ENCODE peak calls at places on chromosome 2, in four cellular contexts. U, G, F and Y are unnamed samples. For H3K4me1, the result is how much of the 10 kb centered on the place peaks cover.

GRCh38 chr2:191701696-191702095 is 23.8 kb downstream of the NABP1 start:
- DNase-seq in U (no peak), G (no peak), F (no peak), Y (no peak)

GRCh38 chr2:242065456-242065855 is 195.9 kb downstream of the RTP5 start:
- DNase-seq in G (no peak), U (no peak), F (no peak), Y (no peak)

GRCh38 chr2:99153921-99154604 is 679 bp downstream of the TSGA10 start:
- DNase-seq in F (peak), U (peak), G (no peak), Y (peak)

GRCh38 chr2:70984576-70985282 is 6.3 kb downstream of the ANKRD53 start:
- DNase-seq in F (peak), G (peak), U (peak), Y (no peak)

GRCh38 chr2:70907130-70907756 is 28.5 kb upstream of the ATP6V1B1 start:
- DNase-seq in F (peak), U (no peak), G (peak), Y (peak)

GRCh38 chr2:128315829-128316776 is 2.6 kb downstream of the HS6ST1 start:
- DNase-seq in U (no peak), F (peak), G (peak), Y (peak)

GRCh38 chr2:209876211-209876610 is 104.6 kb downstream of the UNC80 start:
- DNase-seq in G (no peak), U (peak), F (no peak), Y (no peak)

GRCh38 chr2:142131016-142131714 is at the start of gene LRP1B:
- DNase-seq in F (peak), G (peak), U (peak), Y (peak)

GRCh38 chr2:235591921-235592320 is 98.1 kb downstream of the AGAP1 start:
- DNase-seq in G (no peak), U (peak), F (no peak), Y (no peak)

GRCh38 chr2:234930397-234930796 is 21.4 kb upstream of the SH3BP4 start:
- DNase-seq in F (no peak), U (no peak), G (no peak), Y (no peak)

GRCh38 chr2:24855703-24856102 is 62.5 kb downstream of the CENPO start:
- DNase-seq in F (no peak), U (no peak), G (peak), Y (peak)

GRCh38 chr2:16371751-16372150 is 293.9 kb downstream of the CYRIA start:
- DNase-seq in G (no peak), U (no peak), F (no peak), Y (no peak)

GRCh38 chr2:144230452-144231085 is 289.4 kb downstream of the ZEB2 start:
- DNase-seq in G (peak), F (no peak), U (peak), Y (peak)

GRCh38 chr2:180413331-180413730 is 406.2 kb upstream of the CWC22 start:
- DNase-seq in G (no peak), U (no peak), F (no peak), Y (no peak)

GRCh38 chr2:188395903-188396699 is 104.4 kb downstream of the GULP1 start:
- DNase-seq in U (no peak), F (peak), G (no peak), Y (no peak)

GRCh38 chr2:5617796-5618195 is 74.4 kb upstream of the SOX11 start:
- DNase-seq in U (no peak), F (no peak), G (no peak), Y (no peak)

GRCh38 chr2:5479265-5479928 is 212.8 kb upstream of the SOX11 start:
- DNase-seq in U (no peak), G (no peak), F (peak), Y (no peak)

GRCh38 chr2:213561759-213562158 is 277.5 kb downstream of the SPAG16 start:
- DNase-seq in G (no peak), U (no peak), F (no peak), Y (no peak)

GRCh38 chr2:64859208-64860161 is 129.7 kb upstream of the SLC1A4 start:
- DNase-seq in F (peak), G (peak), U (peak), Y (peak)

GRCh38 chr2:23617167-23617787 is 232.3 kb downstream of the KLHL29 start:
- DNase-seq in U (no peak), G (no peak), F (no peak), Y (peak)
- H3K4me1 ChIP-seq in U (under half), G (under half), F (under half), Y (under half)

DNA sequence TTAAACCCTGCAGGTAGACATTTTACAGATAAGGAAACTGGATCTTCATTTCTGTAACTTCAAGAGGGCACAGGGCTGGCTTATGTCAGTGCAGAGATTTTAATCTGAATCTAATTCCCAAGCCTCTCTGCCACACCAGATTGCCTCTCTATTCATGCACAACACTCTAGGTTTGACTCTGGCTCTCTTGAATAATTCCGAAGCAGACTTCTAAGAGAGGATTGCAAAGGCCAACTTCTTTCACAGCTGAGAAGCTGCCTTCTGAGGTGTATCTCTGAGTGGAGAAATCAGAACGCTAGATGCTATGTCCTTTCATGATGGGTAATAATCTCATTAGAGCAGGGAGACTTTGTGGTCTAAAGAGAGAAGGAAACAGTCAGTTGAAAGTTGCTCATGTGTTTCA is 20.1 kb upstream of the MGAT5 start:
- DNase-seq in F (no peak), G (no peak), U (no peak), Y (no peak)
- H3K9ac ChIP-seq in F (no peak), G (no peak), U (no peak), Y (no peak)

GRCh38 chr2:176157499-176158305 is 595 bp downstream of the HOXD3 start:
- DNase-seq in G (no peak), U (no peak), F (peak), Y (no peak)

GRCh38 chr2:176158855-176159677 is 2.0 kb downstream of the HOXD3 start:
- DNase-seq in G (no peak), F (peak), U (no peak), Y (no peak)

GRCh38 chr2:176156959-176157498 is at the start of gene HOXD3:
- DNase-seq in F (peak), G (no peak), U (no peak), Y (no peak)

GRCh38 chr2:176159678-176160250 is 2.7 kb downstream of the HOXD3 start:
- DNase-seq in U (no peak), F (peak), G (no peak), Y (no peak)

GRCh38 chr2:176158306-176158643 is 1.2 kb downstream of the HOXD3 start:
- DNase-seq in G (no peak), U (no peak), F (peak), Y (no peak)
- H3K4me3 ChIP-seq in G (no peak), U (no peak), F (peak), Y (no peak)

DNA sequence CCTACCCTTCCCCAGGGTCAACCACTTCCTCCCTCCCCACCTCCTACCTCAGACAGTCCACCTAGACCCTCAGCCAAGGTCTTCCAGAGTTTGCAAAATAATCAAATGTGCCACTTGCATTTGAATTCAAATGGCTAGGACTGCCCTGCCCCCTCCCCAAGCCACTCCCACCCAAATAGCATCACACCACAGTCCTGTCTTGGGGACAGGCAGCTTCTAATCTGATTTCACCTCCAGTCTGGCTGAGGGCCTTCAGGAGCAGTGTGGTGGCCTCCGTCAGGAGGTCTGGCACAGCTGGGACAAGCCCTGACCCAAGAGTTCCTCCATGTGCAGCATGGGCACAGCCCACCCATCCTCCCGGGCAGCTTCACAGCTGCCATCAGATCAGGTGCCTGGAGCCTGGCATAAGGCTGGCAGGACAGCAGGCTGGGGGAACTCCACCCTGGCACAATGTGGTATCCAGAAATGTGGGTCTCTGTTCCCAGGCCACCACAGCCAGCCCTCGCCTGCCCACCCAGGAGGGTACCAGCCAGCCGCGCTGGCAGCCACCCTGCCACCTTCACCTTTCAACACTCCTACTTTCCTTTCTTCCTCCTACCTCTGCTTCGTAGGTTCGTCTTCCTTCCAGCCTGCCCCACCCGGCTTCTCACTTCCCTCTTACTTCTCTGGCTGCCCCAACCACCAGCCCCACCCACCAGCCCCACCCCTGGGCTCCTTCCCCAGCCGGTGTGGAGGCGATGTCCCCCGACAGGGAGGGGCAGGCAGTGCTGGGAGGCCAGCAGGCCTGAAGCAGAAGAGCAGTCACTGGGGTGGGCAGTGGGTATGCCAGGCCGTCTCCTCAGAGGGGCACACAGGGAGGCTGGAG is at the start of gene CAPG:
- DNase-seq in F (peak), G (no peak), U (peak), Y (no peak)
- H3K4me1 ChIP-seq in F (under half), G (under half), U (under half), Y (under half)

DNA sequence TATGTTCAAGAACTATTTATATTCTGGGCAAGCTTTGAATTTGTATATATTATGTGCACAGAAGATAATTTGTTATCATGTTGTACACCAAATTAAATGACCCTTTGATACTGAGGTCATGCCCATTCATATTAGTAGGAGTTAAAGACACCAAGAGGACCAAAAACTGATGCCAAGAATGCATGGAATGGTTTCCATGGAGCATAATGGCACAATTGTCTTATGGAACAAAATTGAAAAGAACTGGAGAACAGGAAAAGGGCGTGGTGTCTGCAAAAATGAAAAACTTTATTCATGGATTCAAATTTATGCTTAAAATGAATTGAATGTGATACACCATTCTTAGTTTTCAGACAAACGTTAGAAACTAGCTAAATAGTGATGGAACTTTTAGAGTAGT is 24.1 kb upstream of the RBMS1 start:
- DNase-seq in G (no peak), U (no peak), F (no peak), Y (no peak)
- H3K9ac ChIP-seq in G (no peak), U (no peak), F (no peak), Y (no peak)

GRCh38 chr2:7070483-7070882 is 153.3 kb downstream of the RNF144A start:
- DNase-seq in G (no peak), U (no peak), F (no peak), Y (no peak)

GRCh38 chr2:7071137-7071536 is 153.9 kb downstream of the RNF144A start:
- DNase-seq in G (no peak), U (no peak), F (no peak), Y (no peak)

GRCh38 chr2:7075834-7076233 is 158.6 kb downstream of the RNF144A start:
- DNase-seq in F (no peak), G (no peak), U (no peak), Y (peak)

GRCh38 chr2:7071916-7072556 is 154.8 kb downstream of the RNF144A start:
- DNase-seq in U (no peak), F (no peak), G (no peak), Y (no peak)

GRCh38 chr2:7073901-7074300 is 156.7 kb downstream of the RNF144A start:
- DNase-seq in G (no peak), U (no peak), F (no peak), Y (no peak)
- H3K4me3 ChIP-seq in G (no peak), U (no peak), F (no peak), Y (no peak)